ENCODE peak calls at places on chromosomes 3 and 15, in five cellular contexts. L is GM06990, C is dermis blood vessel endothelial cell, Z is GM13976, S is naive B cell. X is an unnamed sample.

GRCh38 chr3:56887402-56888025 is 85.8 kb upstream of the ARHGEF3 start:
- DNase-seq in L (no peak), C (no peak), Z (no peak), S (no peak), X (no peak)

GRCh38 chr3:9955067-9955502 is 2.9 kb upstream of the PRRT3 start:
- DNase-seq in L (no peak), C (no peak), Z (no peak), S (no peak), X (no peak)

GRCh38 chr3:163508212-163508611 is 1570.1 kb downstream of the SI start:
- DNase-seq in L (no peak), C (no peak), Z (no peak), S (no peak), X (no peak)

GRCh38 chr3:79245295-79246138 is 522.3 kb downstream of the ROBO1 start:
- DNase-seq in L (no peak), C (no peak), Z (no peak), S (no peak), X (no peak)

GRCh38 chr3:31196881-31197364 is 302.5 kb upstream of the GADL1 start:
- DNase-seq in L (no peak), C (no peak), Z (no peak), S (no peak), X (no peak)

GRCh38 chr15:31442203-31443090 is 115.8 kb downstream of the KLF13 start:
- DNase-seq in L (no peak), C (peak), Z (no peak), S (no peak), X (no peak)

GRCh38 chr3:72942427-72942826 is 54.2 kb upstream of the PPP4R2 start:
- DNase-seq in L (no peak), C (no peak), Z (no peak), S (no peak), X (no peak)

GRCh38 chr3:140270329-140270728 is 335.3 kb downstream of the CLSTN2 start:
- DNase-seq in L (no peak), C (no peak), Z (no peak), S (no peak), X (no peak)

GRCh38 chr3:169379496-169380121 is 283.9 kb downstream of the MECOM start:
- DNase-seq in L (no peak), C (no peak), Z (no peak), S (no peak), X (no peak)

GRCh38 chr3:150922611-150923010 is 17.4 kb upstream of the MINDY4B start:
- DNase-seq in L (no peak), C (peak), Z (no peak), S (no peak), X (no peak)

GRCh38 chr3:56997675-56998074 is 62.8 kb upstream of the SPATA12 start:
- DNase-seq in L (no peak), C (no peak), Z (no peak), S (no peak), X (no peak)

GRCh38 chr3:128489860-128490649 is 2.9 kb downstream of the GATA2 start:
- DNase-seq in L (no peak), C (peak), Z (no peak), S (no peak), X (no peak)

GRCh38 chr15:29035571-29036285 is 150.0 kb downstream of the APBA2 start:
- DNase-seq in L (no peak), C (no peak), Z (no peak), S (no peak), X (no peak)

GRCh38 chr3:192899540-192899982 is 18.1 kb downstream of the MB21D2 start:
- DNase-seq in L (peak), C (no peak), Z (no peak), S (no peak), X (no peak)

GRCh38 chr3:126212629-126213375 is 32.4 kb upstream of the ALDH1L1 start:
- DNase-seq in L (peak), C (peak), Z (peak), S (no peak), X (no peak)

GRCh38 chr3:160697628-160698382 is 20.8 kb downstream of the ARL14 start:
- DNase-seq in L (no peak), C (no peak), Z (peak), S (no peak), X (no peak)